ENCODE peak calls at places on chromosomes 4 and X, in ten cellular contexts. W is epithelial cell of esophagus; B is fibroblast of pulmonary artery; K is A549; I is H1; S is type B pancreatic cell; P is activated CD8-positive, alpha-beta T cell treated with anti-CD3 and anti-CD28 coated beads for 36 hours; Y is cardiac muscle cell; Z is choroid plexus epithelial cell; T is lower leg skin. N is an unnamed sample.
A peak's percentile ranks its signal among the peaks of the same experiment; 100 is the strongest.

GRCh38 chr4:15506464-15506863 is 36.8 kb downstream of the CC2D2A start:
- DNase-seq in K (no peak), B (peak; percentile 73), Z (peak; percentile 90), Y (peak; percentile 15), P (no peak), W (peak; percentile 53), I (no peak), T (no peak), S (no peak), N (no peak)

GRCh38 chrX:10377427-10377826 is 220.7 kb downstream of the CLCN4 start:
- DNase-seq in K (no peak), Y (no peak), W (no peak), I (no peak), S (no peak), B (no peak), Z (no peak), P (no peak), T (no peak), N (no peak)

GRCh38 chr4:152920768-152921167 is 15.4 kb upstream of the FHDC1 start:
- DNase-seq in B (no peak), Z (no peak), S (no peak), T (no peak), W (peak; percentile 13), P (no peak), Y (peak; percentile 13), I (no peak), K (no peak), N (no peak)

GRCh38 chr4:127965803-127966175 is 583 bp downstream of the ABHD18 start:
- DNase-seq in P (peak; percentile 91), W (peak; percentile 62), B (peak; percentile 13), Z (peak; percentile 39), Y (peak; percentile 14), I (peak; percentile 74), S (no peak), T (peak; percentile 33), K (peak; percentile 25), N (no peak)

GRCh38 chr4:124961138-124961750 is 248.7 kb upstream of the ANKRD50 start:
- DNase-seq in T (no peak), I (no peak), Y (no peak), B (no peak), P (no peak), K (no peak), W (no peak), S (no peak), Z (no peak), N (no peak)

GRCh38 chr4:105707783-105708182 is 706 bp downstream of the INTS12 start:
- DNase-seq in T (no peak), P (no peak), S (no peak), Y (peak; percentile 5), W (no peak), I (no peak), K (no peak), Z (peak; percentile 11), B (no peak), N (no peak)

GRCh38 chr4:93830090-93830818 is 1.7 kb downstream of the ATOH1 start:
- DNase-seq in Z (no peak), K (no peak), S (no peak), W (no peak), T (no peak), Y (no peak), B (no peak), P (no peak), I (no peak), N (no peak)

GRCh38 chr4:17966312-17966711 is 55.2 kb downstream of the LCORL start:
- DNase-seq in Y (no peak), K (no peak), W (no peak), P (no peak), I (no peak), S (no peak), T (no peak), B (no peak), Z (no peak), N (no peak)

GRCh38 chr4:60757986-60758385 is 442.1 kb upstream of the ADGRL3 start:
- DNase-seq in T (no peak), W (no peak), Y (peak; percentile 19), K (no peak), P (no peak), B (peak; percentile 30), Z (peak; percentile 57), I (no peak), S (no peak), N (no peak)

GRCh38 chr4:38819569-38819968 is 15.0 kb upstream of the TLR1 start:
- DNase-seq in B (no peak), W (peak; percentile 19), S (no peak), Y (no peak), P (no peak), T (no peak), K (no peak), Z (peak; percentile 70), I (no peak), N (no peak)

GRCh38 chrX:149962859-149963757 is 24.8 kb upstream of the EOLA2 start:
- DNase-seq in T (peak; percentile 25), P (peak; percentile 43), Y (peak; percentile 70), K (peak; percentile 51), B (peak; percentile 73), I (no peak), Z (peak; percentile 77), S (no peak), W (peak; percentile 54), N (no peak)

GRCh38 chrX:115362334-115363095 is 73.0 kb downstream of the LUZP4 start:
- DNase-seq in T (no peak), P (peak; percentile 10), W (no peak), Z (peak; percentile 66), Y (peak; percentile 70), S (no peak), I (no peak), K (no peak), B (no peak), N (no peak)
- TF ChIP-seq CTCF in T (no peak), P (no peak), W (no peak), Z (peak; percentile 44), Y (peak; percentile 37), S (peak; percentile 62), I (peak; percentile 20), K (no peak), B (no peak), N (peak; percentile 28)

GRCh38 chr4:142663828-142664227 is 182.3 kb downstream of the INPP4B start:
- DNase-seq in K (no peak), P (no peak), W (no peak), T (no peak), Z (no peak), B (no peak), S (no peak), I (no peak), Y (no peak), N (no peak)

GRCh38 chr4:142656178-142656577 is 189.9 kb downstream of the INPP4B start:
- DNase-seq in Z (peak; percentile 23), S (no peak), W (peak; percentile 20), B (peak; percentile 24), P (peak; percentile 26), I (peak; percentile 57), T (no peak), Y (peak; percentile 14), K (no peak), N (no peak)

GRCh38 chr4:142660728-142661127 is 185.4 kb downstream of the INPP4B start:
- DNase-seq in K (no peak), Z (no peak), T (no peak), Y (no peak), S (no peak), W (no peak), P (peak; percentile 2), I (no peak), B (no peak), N (no peak)
- TF ChIP-seq CTCF in K (no peak), Z (peak; percentile 21), T (no peak), Y (no peak), S (peak; percentile 28), W (no peak), P (no peak), I (peak; percentile 21), B (no peak), N (no peak)

DNA sequence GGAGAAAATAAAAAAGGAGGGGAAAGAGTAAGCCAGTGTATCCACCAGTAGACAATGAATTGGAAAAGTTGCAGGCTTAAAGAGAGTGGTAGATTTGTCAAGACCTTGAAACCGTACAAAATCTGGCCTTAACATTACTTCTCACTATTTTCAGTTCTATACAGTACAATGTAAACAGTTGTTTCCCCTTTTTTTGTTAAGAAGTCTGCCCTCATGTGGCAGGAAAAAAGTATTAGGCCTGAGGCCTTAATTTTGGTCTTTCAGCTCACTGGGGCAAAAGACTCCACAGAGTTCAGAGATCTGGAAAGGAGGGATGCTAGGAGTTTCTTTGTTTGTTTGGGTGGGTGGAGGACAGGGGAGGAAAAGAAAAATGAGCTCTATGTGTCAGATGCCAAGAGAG is 92.8 kb upstream of the CCDC160 start:
- DNase-seq in K (peak; percentile 1), B (peak; percentile 11), S (no peak), P (peak; percentile 11), T (no peak), Z (peak; percentile 20), W (peak; percentile 11), Y (peak; percentile 21), I (no peak), N (no peak)
- TF ChIP-seq CTCF in K (no peak), B (peak; percentile 44), S (peak; percentile 72), P (peak; percentile 18), T (no peak), Z (peak; percentile 44), W (peak; percentile 34), Y (peak; percentile 37), I (peak; percentile 24), N (peak; percentile 67)

GRCh38 chr4:102345795-102346100 is 466 bp upstream of the SLC39A8 start:
- DNase-seq in W (no peak), S (no peak), P (no peak), T (no peak), B (peak; percentile 7), K (no peak), I (no peak), Z (peak; percentile 33), Y (no peak), N (no peak)
- TF ChIP-seq CTCF in W (no peak), S (no peak), P (peak; percentile 67), T (no peak), B (no peak), K (no peak), I (no peak), Z (no peak), Y (no peak), N (no peak)

DNA sequence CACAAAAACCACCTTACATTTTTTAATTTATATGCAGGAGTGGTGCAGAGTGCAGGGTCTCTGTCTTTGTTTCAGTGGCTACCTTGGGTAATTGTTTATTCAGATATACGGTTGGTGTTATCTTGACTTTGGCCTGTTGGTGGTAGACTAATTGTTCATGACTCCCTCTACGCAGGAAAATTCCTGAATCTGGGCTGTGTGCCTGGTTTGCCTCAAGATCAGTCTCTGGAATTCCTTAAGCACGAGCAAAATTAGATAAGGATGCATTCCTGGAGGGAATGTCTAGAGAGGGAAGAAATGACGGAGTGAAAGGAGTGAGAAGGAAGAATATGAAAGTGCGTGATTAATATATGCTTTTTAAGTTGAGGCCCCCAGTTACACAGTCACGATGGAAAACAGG is 576.9 kb upstream of the PCDH10 start:
- DNase-seq in K (no peak), P (no peak), T (no peak), Y (peak; percentile 95), Z (peak; percentile 36), B (peak; percentile 94), S (no peak), I (no peak), W (no peak), N (no peak)
- TF ChIP-seq CTCF in K (no peak), P (no peak), T (no peak), Y (peak; percentile 24), Z (no peak), B (peak; percentile 29), S (no peak), I (no peak), W (no peak), N (no peak)

GRCh38 chrX:16695079-16695676 is 17.3 kb downstream of the CTPS2 start:
- DNase-seq in Z (peak; percentile 65), S (peak; percentile 75), K (peak; percentile 33), W (peak; percentile 52), P (peak; percentile 76), B (peak; percentile 62), T (peak; percentile 23), Y (peak; percentile 58), I (peak; percentile 74), N (peak; percentile 86)
- TF ChIP-seq CTCF in Z (peak; percentile 78), S (peak; percentile 95), K (peak; percentile 68), W (peak; percentile 75), P (peak; percentile 78), B (peak; percentile 72), T (no peak), Y (peak; percentile 75), I (peak; percentile 55), N (peak; percentile 92)

N was measured in osteocyte.